ENCODE peak calls at places on chromosomes 13 and 19, in seven cellular contexts. Q is bronchial epithelial cell; T is CD4-positive, alpha-beta T cell; U is NCI-H2029 treated with DMSO at 0.1 percent for 48 hours; W is heart left ventricle; D is HTR-8/SVneo; M is HEK293T. O is an unnamed sample.

GRCh38 chr13:33119886-33120543 is 103.8 kb downstream of the KL start:
- DNase-seq in Q (peak), T (no peak), U (peak), W (no peak), D (peak), M (no peak), O (no peak)

GRCh38 chr13:49023441-49023840 is 47.7 kb downstream of the FNDC3A start:
- DNase-seq in Q (peak), T (no peak), U (no peak), W (no peak), D (peak), M (no peak), O (no peak)

GRCh38 chr19:38319421-38320258 is at the start of gene KCNK6:
- DNase-seq in Q (peak), T (peak), U (no peak), W (peak), D (no peak), M (no peak), O (no peak)

GRCh38 chr13:98778749-98779148 is 26.3 kb upstream of the SLC15A1 start:
- DNase-seq in Q (no peak), T (no peak), U (no peak), W (no peak), D (no peak), M (no peak), O (no peak)

GRCh38 chr13:77532983-77533382 is 2.5 kb upstream of the SCEL start:
- DNase-seq in Q (no peak), T (no peak), U (no peak), W (no peak), D (no peak), M (no peak), O (no peak)

GRCh38 chr19:3625996-3626472 is 556 bp downstream of the CACTIN start:
- DNase-seq in Q (no peak), T (no peak), U (no peak), W (no peak), D (no peak), M (no peak), O (no peak)

GRCh38 chr19:1465191-1466016 is 13.6 kb downstream of the C19orf25 start:
- DNase-seq in Q (peak), T (no peak), U (no peak), W (no peak), D (no peak), M (no peak), O (no peak)

GRCh38 chr19:47778954-47779351 is 450 bp downstream of the SELENOW start:
- DNase-seq in Q (no peak), T (peak), U (no peak), W (peak), D (no peak), M (no peak), O (no peak)

GRCh38 chr13:108407495-108407894 is 138.0 kb downstream of the TNFSF13B start:
- DNase-seq in Q (no peak), T (no peak), U (no peak), W (no peak), D (no peak), M (no peak), O (no peak)

O was measured in NCI-H2107.